ENCODE peak calls at places on chromosomes 3 and 15, in ten cellular contexts. M is GM12864; I is stimulated activated CD8-positive, alpha-beta memory T cell treated with anti-CD3 and anti-CD28 coated beads, Interleukin-2, amount 100 ng/mL, for 1 hour; X is neural progenitor cell; C is NAMALWA; O is psoas muscle; J is nephron progenitor cell; L is lower leg skin; H is neural crest cell; V is NCI-H510A. N is an unnamed sample.

GRCh38 chr3:9079674-9080073 is 116.4 kb upstream of the RAD18 start:
- DNase-seq in M (no peak), I (no peak), X (no peak), C (no peak), O (no peak), J (no peak), L (no peak), H (no peak), V (no peak), N (no peak)

GRCh38 chr3:45137656-45138181 is 8.5 kb downstream of the CDCP1 start:
- DNase-seq in M (no peak), I (no peak), X (no peak), C (no peak), O (no peak), J (no peak), L (no peak), H (no peak), V (no peak), N (no peak)

GRCh38 chr15:80301472-80301871 is 49.5 kb upstream of the CTXND1 start:
- DNase-seq in M (no peak), I (no peak), X (no peak), C (no peak), O (no peak), J (no peak), L (no peak), H (no peak), V (no peak), N (no peak)

GRCh38 chr3:146274833-146275232 is 23.9 kb upstream of the PLSCR4 start:
- DNase-seq in M (no peak), I (no peak), X (no peak), C (no peak), O (no peak), J (no peak), L (no peak), H (no peak), V (no peak), N (no peak)

GRCh38 chr15:78216276-78217229 is 17.8 kb downstream of the ACSBG1 start:
- DNase-seq in M (no peak), I (no peak), X (no peak), C (no peak), O (peak; percentile 74), J (no peak), L (peak; percentile 58), H (no peak), V (no peak), N (no peak)

GRCh38 chr15:82314769-82315518 is 34.3 kb downstream of the GOLGA6L10 start:
- DNase-seq in M (no peak), I (no peak), X (no peak), C (no peak), O (no peak), J (no peak), L (no peak), H (no peak), V (no peak), N (no peak)

GRCh38 chr3:45688194-45688881 is 858 bp upstream of the SACM1L start:
- DNase-seq in M (no peak), I (no peak), X (peak; percentile 81), C (peak; percentile 57), O (no peak), J (peak; percentile 57), L (no peak), H (peak; percentile 44), V (no peak), N (no peak)

GRCh38 chr3:60301142-60301541 is 950.1 kb downstream of the FHIT start:
- DNase-seq in M (no peak), I (no peak), X (no peak), C (no peak), O (no peak), J (no peak), L (no peak), H (no peak), V (no peak), N (no peak)

GRCh38 chr3:12961007-12961725 is 112.1 kb downstream of the IQSEC1 start:
- DNase-seq in M (no peak), I (no peak), X (no peak), C (no peak), O (no peak), J (no peak), L (no peak), H (no peak), V (no peak), N (no peak)

GRCh38 chr3:189262746-189263145 is 91.0 kb downstream of the TPRG1 start:
- DNase-seq in M (no peak), I (no peak), X (no peak), C (peak; percentile 33), O (peak; percentile 56), J (no peak), L (no peak), H (no peak), V (no peak), N (no peak)

GRCh38 chr15:40929730-40930429 is 740 bp downstream of the DLL4 start:
- DNase-seq in M (no peak), I (no peak), X (peak; percentile 91), C (no peak), O (peak; percentile 53), J (peak; percentile 79), L (no peak), H (peak; percentile 66), V (no peak), N (no peak)

GRCh38 chr3:156148946-156149348 is 28.6 kb downstream of the KCNAB1 start:
- DNase-seq in M (no peak), I (no peak), X (no peak), C (no peak), O (no peak), J (no peak), L (no peak), H (no peak), V (no peak), N (no peak)

GRCh38 chr15:63250312-63250965 is 27.0 kb upstream of the APH1B start:
- DNase-seq in M (no peak), I (no peak), X (no peak), C (no peak), O (no peak), J (no peak), L (no peak), H (no peak), V (no peak), N (no peak)

N was measured in central memory CD8-positive, alpha-beta T cell.